ENCODE peak calls at places on chromosome 19, in four cellular contexts. X is GM12878, V is K562, G is HepG2. F is an unnamed sample.

GRCh38 chr19:42386974-42387707 is 3.0 kb downstream of the CNFN start:
- DNase-seq in X (no peak), V (peak), G (peak), F (peak)

GRCh38 chr19:8640402-8641004 is 10.1 kb downstream of the NFILZ start:
- DNase-seq in V (no peak), X (no peak), G (peak), F (no peak)

GRCh38 chr19:7595466-7596133 is at the start of gene CAMSAP3:
- DNase-seq in X (no peak), G (peak), V (peak), F (peak)

GRCh38 chr19:5108123-5108613 is 139.3 kb downstream of the KDM4B start:
- DNase-seq in V (no peak), X (no peak), G (no peak), F (no peak)

GRCh38 chr19:19538767-19539166 is 702 bp downstream of the CILP2 start:
- DNase-seq in V (no peak), G (no peak), X (no peak), F (no peak)

GRCh38 chr19:17170538-17171297 is 44.4 kb upstream of the USE1 start:
- DNase-seq in X (no peak), G (no peak), V (no peak), F (no peak)

GRCh38 chr19:5955638-5955935 is 22.4 kb downstream of the RANBP3 start:
- DNase-seq in V (no peak), X (no peak), G (no peak), F (no peak)

GRCh38 chr19:19062454-19063182 is 1.2 kb upstream of the SLC25A42 start:
- DNase-seq in V (no peak), X (no peak), G (peak), F (no peak)

GRCh38 chr19:45125975-45126493 is 33.1 kb downstream of the PPP1R37 start:
- DNase-seq in V (peak), X (no peak), G (peak), F (peak)

GRCh38 chr19:3760871-3761361 is 576 bp downstream of the APBA3 start:
- DNase-seq in G (no peak), X (no peak), V (peak), F (no peak)

GRCh38 chr19:30227661-30228112 is 144.5 kb upstream of the ZNF536 start:
- DNase-seq in G (peak), V (peak), X (no peak), F (peak)

GRCh38 chr19:29264897-29265296 is 51.9 kb upstream of the UQCRFS1 start:
- DNase-seq in G (no peak), V (no peak), X (no peak), F (no peak)

GRCh38 chr19:39038098-39038497 is 5.7 kb upstream of the FBXO27 start:
- DNase-seq in X (no peak), V (peak), G (peak), F (peak)

GRCh38 chr19:54180691-54181091 is 7.7 kb upstream of the TMC4 start:
- DNase-seq in G (no peak), X (no peak), V (no peak), F (no peak)

GRCh38 chr19:45191324-45191845 is 12.8 kb downstream of the BLOC1S3 start:
- DNase-seq in G (no peak), X (no peak), V (no peak), F (no peak)

GRCh38 chr19:16615788-16616187 is 12.2 kb downstream of the MED26 start:
- DNase-seq in V (peak), X (no peak), G (no peak), F (no peak)

GRCh38 chr19:41298327-41298964 is 11.5 kb upstream of the CCDC97 start:
- DNase-seq in V (no peak), G (no peak), X (no peak), F (no peak)

GRCh38 chr19:5767949-5768348 is 16.6 kb downstream of the PRR22 start:
- DNase-seq in V (no peak), X (no peak), G (peak), F (no peak)

GRCh38 chr19:16403151-16403977 is 68.4 kb downstream of the EPS15L1 start:
- DNase-seq in X (no peak), G (no peak), V (no peak), F (no peak)

GRCh38 chr19:13396256-13397080 is 109.8 kb downstream of the CACNA1A start:
- DNase-seq in V (peak), X (no peak), G (peak), F (peak)

GRCh38 chr19:15091918-15092753 is 10.1 kb downstream of the OR1I1 start:
- DNase-seq in G (peak), X (no peak), V (peak), F (peak)

GRCh38 chr19:49145485-49146407 is 9.4 kb downstream of the HRC start:
- DNase-seq in G (peak), X (peak), V (peak), F (peak)

GRCh38 chr19:532578-533484 is 1.3 kb downstream of the CDC34 start:
- DNase-seq in X (no peak), V (peak), G (peak), F (no peak)

GRCh38 chr19:28881616-28882015 is 331.3 kb downstream of the UQCRFS1 start:
- DNase-seq in V (no peak), X (no peak), G (no peak), F (no peak)

GRCh38 chr19:11382898-11383705 is 1.0 kb downstream of the EPOR start:
- DNase-seq in G (peak), V (peak), X (no peak), F (peak)

GRCh38 chr19:8304841-8305621 is 3.1 kb downstream of the CD320 start:
- DNase-seq in G (no peak), X (no peak), V (peak), F (peak)

GRCh38 chr19:49403404-49404187 is 15.5 kb downstream of the KASH5 start:
- DNase-seq in X (no peak), V (no peak), G (no peak), F (peak)

GRCh38 chr19:6118043-6118442 is 7.7 kb upstream of the RFX2 start:
- DNase-seq in X (no peak), V (no peak), G (no peak), F (no peak)

GRCh38 chr19:11265785-11266236 is 3.5 kb upstream of the DOCK6 start:
- DNase-seq in V (peak), X (no peak), G (peak), F (no peak)

GRCh38 chr19:31223805-31224534 is 125.3 kb downstream of the TSHZ3 start:
- DNase-seq in X (no peak), G (no peak), V (no peak), F (no peak)

GRCh38 chr19:3609779-3610719 is 3.4 kb upstream of the TBXA2R start:
- DNase-seq in X (no peak), G (no peak), V (no peak), F (no peak)

GRCh38 chr19:6226012-6226411 is 53.8 kb downstream of the MLLT1 start:
- DNase-seq in G (no peak), V (no peak), X (no peak), F (no peak)

GRCh38 chr19:49514151-49514550 is 1.7 kb downstream of the FCGRT start:
- DNase-seq in G (no peak), X (no peak), V (no peak), F (no peak)

GRCh38 chr19:6476155-6476895 is 5.3 kb downstream of the DENND1C start:
- DNase-seq in G (peak), V (peak), X (no peak), F (peak)

DNA sequence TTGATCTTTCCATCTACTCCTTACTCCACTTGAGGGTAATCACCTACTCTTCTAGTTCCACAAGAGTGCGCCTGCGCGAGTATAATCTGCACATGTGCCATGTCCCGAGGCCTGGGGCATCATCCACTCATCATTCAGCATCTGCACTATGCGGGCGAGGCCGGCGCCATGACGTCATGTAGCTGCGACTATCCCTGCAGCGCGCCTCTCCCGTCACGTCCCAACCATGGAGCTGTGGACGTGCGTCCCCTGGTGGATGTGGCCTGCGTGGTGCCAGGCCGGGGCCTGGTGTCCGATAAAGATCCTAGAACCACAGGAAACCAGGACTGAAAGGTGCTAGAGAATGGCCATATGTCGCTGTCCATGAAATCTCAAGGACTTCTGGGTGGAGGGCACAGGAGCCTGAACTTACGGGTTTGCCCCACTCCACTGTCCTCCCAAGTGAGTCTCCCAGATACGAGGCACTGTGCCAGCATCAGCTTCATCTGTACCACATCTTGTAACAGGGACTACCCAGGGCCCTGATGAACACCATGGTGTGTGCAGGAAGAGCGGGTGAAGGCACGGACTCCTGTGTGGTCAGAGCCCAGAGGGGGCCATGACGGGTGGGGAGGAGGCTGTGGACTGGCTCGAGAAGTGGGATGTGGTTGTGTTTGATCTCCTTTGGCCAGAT is 2.7 kb upstream of the KLK2 start:
- DNase-seq in X (no peak), G (peak), V (peak), F (no peak)
- TF ChIP-seq TARDBP in X (no peak), G (no peak), V (peak), F (no peak)

GRCh38 chr19:36420961-36421748 is 2.7 kb upstream of the ZFP82 start:
- DNase-seq in G (no peak), X (no peak), V (no peak), F (no peak)
- TF ChIP-seq FOXM1 in G (no peak), X (no peak), V (no peak), F (no peak)

GRCh38 chr19:2171349-2172145 is 7.8 kb downstream of the DOT1L start:
- DNase-seq in V (peak), G (peak), X (peak), F (no peak)
- TF ChIP-seq BHLHE40 in V (peak), G (no peak), X (peak), F (no peak)

GRCh38 chr19:33297401-33298145 is 4.8 kb downstream of the CEBPA start:
- DNase-seq in G (no peak), V (no peak), X (no peak), F (no peak)
- TF ChIP-seq TARDBP in G (no peak), V (no peak), X (no peak), F (no peak)